ENCODE peak calls at places on chromosomes 5 and 9, in six cellular contexts. G is transverse colon, A is endothelial cell, H is lower leg skin, V is colonic mucosa, W is ovary. Z is an unnamed sample.

GRCh38 chr9:108972186-108972585 is 38.0 kb downstream of the ABITRAM start:
- DNase-seq in G (no peak), A (no peak), H (no peak), V (no peak), W (no peak), Z (no peak)

GRCh38 chr5:36040651-36041536 is 25.8 kb downstream of the UGT3A2 start:
- DNase-seq in G (no peak), A (no peak), H (no peak), V (no peak), W (no peak), Z (no peak)

GRCh38 chr5:26572486-26572885 is 465.9 kb downstream of the CDH9 start:
- DNase-seq in G (no peak), A (no peak), H (no peak), V (no peak), W (no peak), Z (no peak)

GRCh38 chr5:98772415-98773213 is 849 bp upstream of the RGMB start:
- DNase-seq in G (peak; percentile 86), A (peak; percentile 46), H (peak; percentile 69), V (peak; percentile 91), W (peak; percentile 74), Z (no peak)

GRCh38 chr5:142797420-142797819 is 27.2 kb downstream of the ARHGAP26 start:
- DNase-seq in G (no peak), A (no peak), H (no peak), V (no peak), W (no peak), Z (no peak)

GRCh38 chr5:14715481-14715880 is 51.0 kb downstream of the OTULIN start:
- DNase-seq in G (no peak), A (no peak), H (no peak), V (no peak), W (no peak), Z (no peak)

GRCh38 chr9:134223091-134223490 is 58.7 kb upstream of the RNU6ATAC start:
- DNase-seq in G (no peak), A (no peak), H (no peak), V (no peak), W (peak; percentile 21), Z (no peak)

GRCh38 chr9:76610009-76610352 is 151.0 kb downstream of the GCNT1 start:
- DNase-seq in G (peak; percentile 54), A (no peak), H (peak; percentile 84), V (no peak), W (peak; percentile 26), Z (no peak)

GRCh38 chr5:17625686-17626085 is 6.2 kb upstream of the TAF11L13 start:
- DNase-seq in G (no peak), A (no peak), H (no peak), V (no peak), W (no peak), Z (no peak)

GRCh38 chr5:59021286-59021673 is 438.4 kb downstream of the RAB3C start:
- DNase-seq in G (no peak), A (no peak), H (no peak), V (no peak), W (no peak), Z (no peak)

GRCh38 chr5:19978466-19978865 is 9.5 kb downstream of the CDH18 start:
- DNase-seq in G (no peak), A (no peak), H (no peak), V (no peak), W (no peak), Z (no peak)

GRCh38 chr5:446864-447263 is 3.9 kb downstream of the EXOC3 start:
- DNase-seq in G (peak; percentile 5), A (no peak), H (no peak), V (no peak), W (no peak), Z (peak; percentile 42)

GRCh38 chr5:74017786-74018211 is 391.8 kb downstream of the ARHGEF28 start:
- DNase-seq in G (no peak), A (no peak), H (peak; percentile 27), V (no peak), W (no peak), Z (peak; percentile 82)

GRCh38 chr9:99023831-99024230 is 80.1 kb downstream of the COL15A1 start:
- DNase-seq in G (no peak), A (no peak), H (no peak), V (no peak), W (peak; percentile 36), Z (no peak)

GRCh38 chr5:11046160-11046559 is 285.1 kb upstream of the DAP start:
- DNase-seq in G (no peak), A (no peak), H (no peak), V (no peak), W (no peak), Z (no peak)
- TF ChIP-seq CTCF in G (no peak), A (no peak), H (no peak), V (no peak), W (no peak), Z (no peak)

GRCh38 chr9:19918630-19919029 is 129.8 kb upstream of the SLC24A2 start:
- DNase-seq in G (no peak), A (no peak), H (no peak), V (no peak), W (no peak), Z (no peak)

GRCh38 chr9:19924090-19924489 is 135.3 kb upstream of the SLC24A2 start:
- DNase-seq in G (no peak), A (no peak), H (no peak), V (no peak), W (no peak), Z (no peak)

GRCh38 chr9:19920401-19920800 is 131.6 kb upstream of the SLC24A2 start:
- DNase-seq in G (no peak), A (no peak), H (no peak), V (no peak), W (no peak), Z (no peak)

GRCh38 chr9:19925674-19926503 is 137.1 kb upstream of the SLC24A2 start:
- DNase-seq in G (peak; percentile 69), A (peak; percentile 86), H (peak; percentile 57), V (peak; percentile 79), W (peak; percentile 73), Z (peak; percentile 65)

GRCh38 chr9:19922476-19923118 is 133.8 kb upstream of the SLC24A2 start:
- DNase-seq in G (no peak), A (peak; percentile 58), H (no peak), V (no peak), W (no peak), Z (peak; percentile 39)
- TF ChIP-seq CTCF in G (no peak), A (no peak), H (no peak), V (no peak), W (no peak), Z (peak; percentile 65)

GRCh38 chr5:103472820-103473219 is 89.8 kb downstream of the NUDT12 start:
- DNase-seq in G (no peak), A (no peak), H (no peak), V (no peak), W (no peak), Z (peak; percentile 61)

GRCh38 chr5:103473725-103474124 is 88.9 kb downstream of the NUDT12 start:
- DNase-seq in G (no peak), A (no peak), H (no peak), V (no peak), W (no peak), Z (no peak)

GRCh38 chr5:103476776-103477175 is 85.8 kb downstream of the NUDT12 start:
- DNase-seq in G (peak; percentile 11), A (no peak), H (no peak), V (no peak), W (no peak), Z (no peak)

GRCh38 chr5:103474671-103475070 is 87.9 kb downstream of the NUDT12 start:
- DNase-seq in G (no peak), A (no peak), H (no peak), V (no peak), W (no peak), Z (peak; percentile 29)

GRCh38 chr5:103475629-103476240 is 86.9 kb downstream of the NUDT12 start:
- DNase-seq in G (no peak), A (no peak), H (no peak), V (no peak), W (no peak), Z (peak; percentile 62)
- TF ChIP-seq CTCF in G (peak; percentile 68), A (peak; percentile 65), H (no peak), V (peak; percentile 60), W (no peak), Z (peak; percentile 89)

DNA sequence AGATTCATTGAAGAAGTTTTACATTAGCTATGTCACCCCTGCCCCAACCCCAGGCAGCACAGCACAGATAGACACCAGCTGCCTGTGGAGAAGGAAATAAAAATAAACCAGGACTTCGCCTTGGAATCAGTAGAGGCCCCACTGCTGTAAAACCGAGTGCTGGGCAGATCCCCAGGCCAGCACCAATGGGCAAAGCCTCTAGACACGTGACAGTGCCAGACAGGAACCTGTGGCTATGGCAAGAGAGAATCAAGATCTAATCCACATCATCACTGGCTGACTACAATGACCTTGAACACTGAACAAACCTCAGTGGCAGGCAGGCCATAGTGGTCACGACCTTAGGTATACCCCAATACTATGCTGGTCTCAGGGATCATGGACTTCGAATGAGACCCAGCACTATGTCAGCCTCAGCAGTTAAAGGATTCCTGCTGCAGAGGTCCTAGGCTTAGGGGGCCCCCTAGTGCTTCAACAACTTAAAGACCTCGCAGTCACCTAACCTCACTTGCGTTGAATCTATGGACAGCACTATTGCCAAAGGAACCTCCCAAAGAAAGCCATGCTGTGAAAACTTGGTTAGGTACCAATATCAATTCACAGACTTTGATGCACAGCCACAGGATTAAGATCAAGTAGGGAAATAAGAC is 2118.6 kb upstream of the C9orf72 start:
- DNase-seq in G (no peak), A (peak; percentile 53), H (no peak), V (no peak), W (no peak), Z (peak; percentile 3)
- TF ChIP-seq CTCF in G (no peak), A (peak; percentile 40), H (no peak), V (no peak), W (no peak), Z (peak; percentile 69)